ENCODE peak calls at places on chromosome 4, in ten cellular contexts. Q is GM23338, X is upper lobe of right lung, F is BJ, T is ovary, E is cardiac muscle cell, R is LNCaP clone FGC, D is fibroblast of pulmonary artery, V is cardiac fibroblast, S is pancreas. O is an unnamed sample.

GRCh38 chr4:189124149-189124758 is 816.4 kb upstream of the FRG1 start:
- DNase-seq in Q (peak), X (no peak), F (no peak), T (peak), E (peak), R (no peak), D (peak), V (peak), S (no peak), O (peak)

GRCh38 chr4:118821590-118822293 is 14.2 kb downstream of the SEC24D start:
- DNase-seq in Q (no peak), X (no peak), F (no peak), T (no peak), E (no peak), R (no peak), D (no peak), V (peak), S (no peak), O (no peak)

GRCh38 chr4:147173317-147173716 is 227.7 kb upstream of the TTC29 start:
- DNase-seq in Q (no peak), X (no peak), F (no peak), T (no peak), E (no peak), R (no peak), D (no peak), V (no peak), S (no peak), O (no peak)

GRCh38 chr4:159220353-159220752 is 117.5 kb downstream of the RAPGEF2 start:
- DNase-seq in Q (no peak), X (no peak), F (no peak), T (no peak), E (peak), R (no peak), D (no peak), V (no peak), S (no peak), O (no peak)

GRCh38 chr4:12844111-12844510 is 640.0 kb downstream of the RAB28 start:
- DNase-seq in Q (no peak), X (no peak), F (no peak), T (no peak), E (no peak), R (no peak), D (no peak), V (no peak), S (no peak), O (no peak)

GRCh38 chr4:7067147-7067522 is 729 bp downstream of the GRPEL1 start:
- DNase-seq in Q (no peak), X (peak), F (no peak), T (no peak), E (no peak), R (no peak), D (no peak), V (peak), S (no peak), O (no peak)

GRCh38 chr4:189143255-189143654 is 797.4 kb upstream of the FRG1 start:
- DNase-seq in Q (no peak), X (no peak), F (no peak), T (no peak), E (no peak), R (peak), D (no peak), V (peak), S (no peak), O (no peak)

GRCh38 chr4:36053931-36054330 is 190.4 kb downstream of the ARAP2 start:
- DNase-seq in Q (no peak), X (no peak), F (no peak), T (no peak), E (no peak), R (no peak), D (peak), V (no peak), S (no peak), O (peak)

GRCh38 chr4:77092832-77093800 is 17.3 kb upstream of the CCNI start:
- DNase-seq in Q (no peak), X (no peak), F (no peak), T (no peak), E (peak), R (no peak), D (peak), V (peak), S (no peak), O (no peak)

GRCh38 chr4:106316773-106317409 is 541 bp downstream of the AIMP1 start:
- DNase-seq in Q (no peak), X (no peak), F (no peak), T (no peak), E (no peak), R (no peak), D (peak), V (no peak), S (no peak), O (peak)

GRCh38 chr4:81422591-81422990 is 49.1 kb downstream of the RASGEF1B start:
- DNase-seq in Q (no peak), X (no peak), F (no peak), T (no peak), E (no peak), R (no peak), D (no peak), V (no peak), S (no peak), O (no peak)

GRCh38 chr4:7518871-7519637 is 84.3 kb upstream of the PSAPL1 start:
- DNase-seq in Q (no peak), X (no peak), F (no peak), T (no peak), E (no peak), R (peak), D (no peak), V (no peak), S (peak), O (no peak)

GRCh38 chr4:42655921-42656735 is 777 bp downstream of the ATP8A1 start:
- DNase-seq in Q (peak), X (peak), F (no peak), T (peak), E (no peak), R (peak), D (no peak), V (no peak), S (peak), O (peak)

GRCh38 chr4:184385705-184386141 is 88.6 kb downstream of the IRF2 start:
- DNase-seq in Q (peak), X (no peak), F (no peak), T (no peak), E (no peak), R (no peak), D (peak), V (no peak), S (no peak), O (no peak)

GRCh38 chr4:106763044-106763443 is 273.1 kb downstream of the DKK2 start:
- DNase-seq in Q (peak), X (no peak), F (peak), T (no peak), E (no peak), R (no peak), D (peak), V (peak), S (no peak), O (peak)

GRCh38 chr4:177380730-177381287 is 61.4 kb downstream of the AGA start:
- DNase-seq in Q (peak), X (no peak), F (no peak), T (no peak), E (no peak), R (no peak), D (no peak), V (peak), S (no peak), O (no peak)

GRCh38 chr4:127622923-127623754 is 9.6 kb upstream of the INTU start:
- DNase-seq in Q (peak), X (peak), F (no peak), T (peak), E (peak), R (no peak), D (no peak), V (no peak), S (peak), O (peak)

GRCh38 chr4:185912779-185913178 is 100.8 kb upstream of the SORBS2 start:
- DNase-seq in Q (no peak), X (no peak), F (peak), T (no peak), E (no peak), R (peak), D (no peak), V (peak), S (no peak), O (peak)

GRCh38 chr4:76601791-76602190 is 166.8 kb downstream of the SHROOM3 start:
- DNase-seq in Q (no peak), X (no peak), F (no peak), T (no peak), E (peak), R (no peak), D (peak), V (peak), S (no peak), O (peak)

GRCh38 chr4:162011039-162011438 is 152.8 kb downstream of the FSTL5 start:
- DNase-seq in Q (no peak), X (no peak), F (no peak), T (no peak), E (peak), R (no peak), D (peak), V (no peak), S (no peak), O (peak)

GRCh38 chr4:56742080-56742871 is 61.2 kb upstream of the HOPX start:
- DNase-seq in Q (no peak), X (no peak), F (no peak), T (no peak), E (peak), R (no peak), D (no peak), V (peak), S (no peak), O (peak)

GRCh38 chr4:105050896-105051295 is 95.8 kb upstream of the TET2 start:
- DNase-seq in Q (no peak), X (no peak), F (peak), T (no peak), E (peak), R (no peak), D (peak), V (peak), S (no peak), O (peak)

GRCh38 chr4:142660728-142661127 is 185.4 kb downstream of the INPP4B start:
- DNase-seq in Q (peak), X (no peak), F (no peak), T (no peak), E (no peak), R (no peak), D (no peak), V (no peak), S (no peak), O (no peak)

GRCh38 chr4:7387925-7388324 is 46.8 kb downstream of the PSAPL1 start:
- DNase-seq in Q (no peak), X (no peak), F (no peak), T (no peak), E (no peak), R (no peak), D (no peak), V (no peak), S (no peak), O (no peak)

GRCh38 chr4:17310269-17310652 is 201.6 kb downstream of the QDPR start:
- DNase-seq in Q (no peak), X (no peak), F (no peak), T (no peak), E (peak), R (no peak), D (peak), V (peak), S (no peak), O (peak)

GRCh38 chr4:52957791-52958190 is 95.7 kb downstream of the RASL11B start:
- DNase-seq in Q (no peak), X (no peak), F (no peak), T (no peak), E (no peak), R (no peak), D (no peak), V (no peak), S (no peak), O (peak)

GRCh38 chr4:26323807-26324206 is 3.0 kb downstream of the RBPJ start:
- DNase-seq in Q (no peak), X (no peak), F (no peak), T (no peak), E (peak), R (no peak), D (peak), V (peak), S (no peak), O (peak)

GRCh38 chr4:26321326-26322276 is 787 bp downstream of the RBPJ start:
- DNase-seq in Q (peak), X (peak), F (no peak), T (no peak), E (peak), R (no peak), D (peak), V (peak), S (peak), O (peak)

GRCh38 chr4:26322349-26322748 is 1.5 kb downstream of the RBPJ start:
- DNase-seq in Q (no peak), X (no peak), F (no peak), T (no peak), E (no peak), R (no peak), D (no peak), V (no peak), S (no peak), O (no peak)

GRCh38 chr4:26326791-26327190 is 6.0 kb downstream of the RBPJ start:
- DNase-seq in Q (no peak), X (no peak), F (peak), T (no peak), E (peak), R (no peak), D (peak), V (peak), S (no peak), O (peak)

GRCh38 chr4:26325191-26325590 is 4.4 kb downstream of the RBPJ start:
- DNase-seq in Q (peak), X (no peak), F (no peak), T (no peak), E (peak), R (no peak), D (peak), V (peak), S (no peak), O (peak)
- TF ChIP-seq CTCF in Q (peak), X (peak), F (peak), T (no peak), E (peak), R (peak), D (peak), V (peak), S (no peak), O (peak)

GRCh38 chr4:122854860-122855259 is 28.2 kb downstream of the FGF2 start:
- DNase-seq in Q (no peak), X (no peak), F (no peak), T (peak), E (no peak), R (no peak), D (no peak), V (no peak), S (peak), O (no peak)
- H3K4me3 ChIP-seq in Q (peak), X (peak), F (no peak), T (no peak), E (no peak), R (no peak), D (no peak), V (no peak), S (no peak), O (no peak)

GRCh38 chr4:39587881-39588280 is 50.8 kb downstream of the SMIM14 start:
- DNase-seq in Q (no peak), X (no peak), F (no peak), T (no peak), E (peak), R (no peak), D (peak), V (peak), S (no peak), O (peak)

DNA sequence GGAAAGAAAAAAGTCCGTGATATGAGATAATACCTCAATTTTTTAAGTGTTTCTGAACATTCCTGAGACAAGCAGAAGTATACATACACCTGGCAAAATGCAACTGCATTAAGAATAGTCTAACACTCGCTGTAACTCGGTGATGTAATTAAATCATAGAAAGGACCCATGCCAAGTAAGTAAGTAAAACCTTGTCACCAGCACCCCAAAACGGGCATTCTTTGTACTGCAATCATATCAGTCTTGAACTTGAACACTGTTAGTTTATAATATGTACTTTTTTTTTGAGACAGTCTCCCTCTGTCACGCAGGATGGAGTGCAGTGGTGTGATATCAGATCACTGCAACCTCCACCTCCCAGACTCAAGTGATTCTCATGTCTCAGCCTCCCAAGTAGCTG is 47.4 kb downstream of the SMIM14 start:
- DNase-seq in Q (no peak), X (no peak), F (no peak), T (no peak), E (peak), R (peak), D (peak), V (peak), S (no peak), O (peak)
- TF ChIP-seq CTCF in Q (no peak), X (no peak), F (no peak), T (no peak), E (peak), R (peak), D (peak), V (no peak), S (no peak), O (no peak)

GRCh38 chr4:133379681-133380438 is 230.8 kb downstream of the PCDH10 start:
- DNase-seq in Q (no peak), X (no peak), F (no peak), T (no peak), E (no peak), R (no peak), D (no peak), V (no peak), S (no peak), O (no peak)
- H3K4me3 ChIP-seq in Q (no peak), X (no peak), F (no peak), T (no peak), E (no peak), R (no peak), D (no peak), V (no peak), S (no peak), O (no peak)

DNA sequence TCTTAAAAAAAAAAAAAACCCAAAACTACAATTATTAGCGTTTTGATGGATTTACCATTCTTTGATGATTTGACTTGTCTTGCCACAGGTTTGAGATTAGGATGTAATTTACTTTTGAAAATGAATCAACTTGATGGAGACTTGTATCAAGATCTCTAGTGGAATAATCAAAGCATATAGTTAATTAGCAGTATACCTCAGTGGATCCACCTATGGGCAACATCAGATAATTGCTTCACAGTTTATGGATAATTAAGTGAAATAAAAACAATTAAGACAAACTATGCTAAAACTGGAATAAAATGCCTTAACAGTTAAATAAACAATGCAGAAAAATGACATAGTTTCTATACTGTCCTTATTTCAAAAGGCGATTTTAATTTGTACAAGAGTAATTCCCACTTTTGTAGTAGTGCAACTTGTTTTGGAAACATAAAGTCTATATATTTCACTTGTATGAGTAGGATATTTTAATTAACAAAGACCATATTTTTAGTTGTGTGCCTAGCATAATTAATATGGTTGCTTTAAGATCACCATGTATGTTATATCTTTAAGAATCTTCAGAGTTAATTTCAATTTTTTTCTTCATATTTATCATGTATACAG is 4.2 kb downstream of the CPEB2 start:
- DNase-seq in Q (no peak), X (no peak), F (no peak), T (no peak), E (peak), R (no peak), D (no peak), V (peak), S (no peak), O (peak)
- TF ChIP-seq CTCF in Q (no peak), X (peak), F (peak), T (no peak), E (peak), R (peak), D (peak), V (peak), S (no peak), O (peak)

GRCh38 chr4:2179717-2180116 is 62.2 kb downstream of the HAUS3 start:
- DNase-seq in Q (no peak), X (no peak), F (no peak), T (no peak), E (no peak), R (no peak), D (no peak), V (no peak), S (no peak), O (no peak)

GRCh38 chr4:2177443-2178093 is 64.4 kb downstream of the HAUS3 start:
- DNase-seq in Q (peak), X (no peak), F (no peak), T (no peak), E (no peak), R (no peak), D (peak), V (peak), S (no peak), O (peak)

GRCh38 chr4:2178986-2179385 is 62.9 kb downstream of the HAUS3 start:
- DNase-seq in Q (no peak), X (no peak), F (no peak), T (no peak), E (no peak), R (no peak), D (no peak), V (no peak), S (no peak), O (no peak)

GRCh38 chr4:2182981-2183380 is 58.9 kb downstream of the HAUS3 start:
- DNase-seq in Q (no peak), X (no peak), F (no peak), T (no peak), E (peak), R (no peak), D (peak), V (peak), S (no peak), O (peak)

DNA sequence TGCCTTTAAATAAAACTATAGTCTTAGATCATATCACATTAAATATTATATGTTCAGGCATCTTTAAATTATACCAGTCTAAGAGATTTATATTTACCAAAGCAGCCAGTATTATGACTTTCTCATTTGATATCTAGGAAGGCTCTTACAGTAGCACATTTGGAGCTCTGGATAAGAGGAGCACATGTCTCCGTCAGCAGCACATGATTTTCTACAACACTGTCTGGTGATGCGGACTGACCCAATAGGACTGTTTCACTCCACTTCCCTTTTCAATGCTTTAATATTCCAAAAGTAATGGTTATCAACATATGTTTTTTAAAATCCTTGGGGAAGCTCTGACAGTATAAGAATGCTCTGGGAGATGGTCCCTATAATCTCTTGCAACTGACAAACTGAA is 61.5 kb downstream of the HAUS3 start:
- DNase-seq in Q (no peak), X (no peak), F (no peak), T (no peak), E (no peak), R (no peak), D (no peak), V (no peak), S (no peak), O (no peak)
- H3K4me3 ChIP-seq in Q (no peak), X (no peak), F (no peak), T (no peak), E (no peak), R (no peak), D (no peak), V (no peak), S (no peak), O (no peak)

GRCh38 chr4:74671074-74671698 is 123.1 kb downstream of the BTC start:
- DNase-seq in Q (peak), X (no peak), F (no peak), T (no peak), E (peak), R (no peak), D (peak), V (peak), S (no peak), O (peak)
- TF ChIP-seq CTCF in Q (peak), X (peak), F (peak), T (no peak), E (peak), R (peak), D (peak), V (peak), S (no peak), O (peak)

GRCh38 chr4:3467601-3468031 is 4.5 kb downstream of the DOK7 start:
- DNase-seq in Q (no peak), X (no peak), F (no peak), T (no peak), E (no peak), R (no peak), D (no peak), V (no peak), S (no peak), O (no peak)

GRCh38 chr4:3464911-3465697 is 2.0 kb downstream of the DOK7 start:
- DNase-seq in Q (no peak), X (no peak), F (no peak), T (no peak), E (no peak), R (no peak), D (no peak), V (no peak), S (peak), O (no peak)

GRCh38 chr4:3468154-3468553 is 5.0 kb downstream of the DOK7 start:
- DNase-seq in Q (no peak), X (no peak), F (no peak), T (no peak), E (no peak), R (no peak), D (no peak), V (no peak), S (no peak), O (no peak)

GRCh38 chr4:3465698-3466671 is 2.9 kb downstream of the DOK7 start:
- DNase-seq in Q (peak), X (no peak), F (no peak), T (no peak), E (no peak), R (no peak), D (no peak), V (no peak), S (peak), O (no peak)

GRCh38 chr4:3466691-3467600 is 3.8 kb downstream of the DOK7 start:
- DNase-seq in Q (no peak), X (no peak), F (no peak), T (no peak), E (no peak), R (no peak), D (no peak), V (no peak), S (peak), O (no peak)
- H3K4me3 ChIP-seq in Q (no peak), X (no peak), F (no peak), T (no peak), E (no peak), R (no peak), D (no peak), V (no peak), S (no peak), O (no peak)

O was measured in choroid plexus epithelial cell.